ENCODE peak calls at places on chromosomes 7 and 10, in five cellular contexts. One of them, this sample, is unnamed.

GRCh38 chr7:97819161-97819560 is 53.0 kb downstream of the ASNS start:
- DNase-seq in heart left ventricle: no peak
- DNase-seq in fibroblast of pulmonary artery: no peak
- DNase-seq in NB4: peak
- DNase-seq in Calu3: no peak
- DNase-seq in this sample: no peak

GRCh38 chr10:79084012-79084971 is 15.5 kb downstream of the ZMIZ1 start:
- DNase-seq in heart left ventricle: peak
- DNase-seq in fibroblast of pulmonary artery: peak
- DNase-seq in NB4: peak
- DNase-seq in Calu3: peak
- DNase-seq in this sample: peak

GRCh38 chr7:128247640-128248194 is 6.6 kb downstream of the LEP start:
- DNase-seq in heart left ventricle: no peak
- DNase-seq in fibroblast of pulmonary artery: peak
- DNase-seq in NB4: peak
- DNase-seq in Calu3: peak
- DNase-seq in this sample: no peak

GRCh38 chr7:2224934-2225333 is 7.8 kb downstream of the MAD1L1 start:
- DNase-seq in heart left ventricle: no peak
- DNase-seq in fibroblast of pulmonary artery: no peak
- DNase-seq in NB4: no peak
- DNase-seq in Calu3: peak
- DNase-seq in this sample: no peak

GRCh38 chr7:31815796-31816195 is 128.8 kb downstream of the PPP1R17 start:
- DNase-seq in heart left ventricle: no peak
- DNase-seq in fibroblast of pulmonary artery: no peak
- DNase-seq in NB4: no peak
- DNase-seq in Calu3: peak
- DNase-seq in this sample: no peak

GRCh38 chr7:125602441-125602840 is 672.8 kb upstream of the POT1 start:
- DNase-seq in heart left ventricle: no peak
- DNase-seq in fibroblast of pulmonary artery: no peak
- DNase-seq in NB4: no peak
- DNase-seq in Calu3: no peak
- DNase-seq in this sample: no peak

GRCh38 chr10:63711866-63712716 is 190.9 kb downstream of the REEP3 start:
- DNase-seq in heart left ventricle: peak
- DNase-seq in fibroblast of pulmonary artery: peak
- DNase-seq in NB4: no peak
- DNase-seq in Calu3: peak
- DNase-seq in this sample: no peak

GRCh38 chr7:30988346-30989005 is 24.7 kb downstream of the GHRHR start:
- DNase-seq in heart left ventricle: peak
- DNase-seq in fibroblast of pulmonary artery: peak
- DNase-seq in NB4: peak
- DNase-seq in Calu3: peak
- DNase-seq in this sample: no peak

GRCh38 chr10:29634764-29635625 is at the start of gene SVIL:
- DNase-seq in heart left ventricle: peak
- DNase-seq in fibroblast of pulmonary artery: peak
- DNase-seq in NB4: peak
- DNase-seq in Calu3: no peak
- DNase-seq in this sample: no peak

GRCh38 chr7:150322114-150322832 is 882 bp upstream of the LRRC61 start:
- DNase-seq in heart left ventricle: no peak
- DNase-seq in fibroblast of pulmonary artery: no peak
- DNase-seq in NB4: no peak
- DNase-seq in Calu3: no peak
- DNase-seq in this sample: no peak

GRCh38 chr10:76086571-76087260 is 655.3 kb downstream of the LRMDA start:
- DNase-seq in heart left ventricle: peak
- DNase-seq in fibroblast of pulmonary artery: peak
- DNase-seq in NB4: peak
- DNase-seq in Calu3: peak
- DNase-seq in this sample: no peak
- TF ChIP-seq CTCF in heart left ventricle: no peak
- TF ChIP-seq CTCF in fibroblast of pulmonary artery: peak
- TF ChIP-seq CTCF in NB4: peak
- TF ChIP-seq CTCF in Calu3: peak
- TF ChIP-seq CTCF in this sample: peak

GRCh38 chr7:124032369-124033092 is at the start of gene TMEM229A:
- DNase-seq in heart left ventricle: peak
- DNase-seq in fibroblast of pulmonary artery: peak
- DNase-seq in NB4: no peak
- DNase-seq in Calu3: peak
- DNase-seq in this sample: peak
- TF ChIP-seq CTCF in heart left ventricle: no peak
- TF ChIP-seq CTCF in fibroblast of pulmonary artery: no peak
- TF ChIP-seq CTCF in NB4: no peak
- TF ChIP-seq CTCF in Calu3: no peak
- TF ChIP-seq CTCF in this sample: peak

GRCh38 chr10:26445411-26446031 is 7.4 kb downstream of the APBB1IP start:
- DNase-seq in heart left ventricle: no peak
- DNase-seq in fibroblast of pulmonary artery: no peak
- DNase-seq in NB4: no peak
- DNase-seq in Calu3: no peak
- DNase-seq in this sample: no peak
- TF ChIP-seq CTCF in heart left ventricle: no peak
- TF ChIP-seq CTCF in fibroblast of pulmonary artery: no peak
- TF ChIP-seq CTCF in NB4: no peak
- TF ChIP-seq CTCF in Calu3: no peak
- TF ChIP-seq CTCF in this sample: no peak

GRCh38 chr7:143002106-143002505 is 24.8 kb downstream of the OR9A2 start:
- DNase-seq in heart left ventricle: no peak
- DNase-seq in fibroblast of pulmonary artery: peak
- DNase-seq in NB4: peak
- DNase-seq in Calu3: peak
- DNase-seq in this sample: no peak
- TF ChIP-seq CTCF in heart left ventricle: no peak
- TF ChIP-seq CTCF in fibroblast of pulmonary artery: peak
- TF ChIP-seq CTCF in NB4: no peak
- TF ChIP-seq CTCF in Calu3: no peak
- TF ChIP-seq CTCF in this sample: peak

GRCh38 chr7:88835147-88835728 is 39.7 kb upstream of the TEX47 start:
- DNase-seq in heart left ventricle: no peak
- DNase-seq in fibroblast of pulmonary artery: peak
- DNase-seq in NB4: peak
- DNase-seq in Calu3: peak
- DNase-seq in this sample: peak
- TF ChIP-seq CTCF in heart left ventricle: no peak
- TF ChIP-seq CTCF in fibroblast of pulmonary artery: peak
- TF ChIP-seq CTCF in NB4: peak
- TF ChIP-seq CTCF in Calu3: no peak
- TF ChIP-seq CTCF in this sample: peak

GRCh38 chr10:25280076-25280475 is 105.3 kb downstream of the GPR158 start:
- DNase-seq in heart left ventricle: no peak
- DNase-seq in fibroblast of pulmonary artery: no peak
- DNase-seq in NB4: no peak
- DNase-seq in Calu3: no peak
- DNase-seq in this sample: no peak

GRCh38 chr10:25278180-25278579 is 103.4 kb downstream of the GPR158 start:
- DNase-seq in heart left ventricle: no peak
- DNase-seq in fibroblast of pulmonary artery: no peak
- DNase-seq in NB4: no peak
- DNase-seq in Calu3: no peak
- DNase-seq in this sample: no peak
- TF ChIP-seq CTCF in heart left ventricle: no peak
- TF ChIP-seq CTCF in fibroblast of pulmonary artery: no peak
- TF ChIP-seq CTCF in NB4: no peak
- TF ChIP-seq CTCF in Calu3: no peak
- TF ChIP-seq CTCF in this sample: no peak

DNA sequence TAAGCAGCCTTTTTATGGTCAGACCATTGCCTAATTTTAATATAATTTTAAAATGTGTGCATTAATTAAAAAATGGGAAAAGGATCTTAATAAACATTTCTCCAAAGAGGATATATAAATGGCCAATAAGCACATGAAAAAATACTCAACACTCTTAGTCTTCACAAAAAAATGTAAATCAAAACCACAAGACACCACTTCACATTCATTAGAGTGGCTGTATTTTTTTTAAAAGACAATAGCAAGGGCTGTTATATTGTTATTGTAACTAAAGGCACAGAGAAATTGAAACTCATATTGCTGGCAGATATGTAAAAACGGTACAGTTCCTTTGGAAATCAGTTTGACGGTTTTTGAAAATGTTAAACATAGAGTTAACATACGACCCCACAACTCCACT is 3.2 kb upstream of the CROT start:
- DNase-seq in heart left ventricle: no peak
- DNase-seq in fibroblast of pulmonary artery: no peak
- DNase-seq in NB4: no peak
- DNase-seq in Calu3: no peak
- DNase-seq in this sample: no peak
- TF ChIP-seq CTCF in heart left ventricle: no peak
- TF ChIP-seq CTCF in fibroblast of pulmonary artery: no peak
- TF ChIP-seq CTCF in NB4: no peak
- TF ChIP-seq CTCF in Calu3: no peak
- TF ChIP-seq CTCF in this sample: no peak

GRCh38 chr10:43265799-43266721 is 805 bp downstream of the RASGEF1A start:
- DNase-seq in heart left ventricle: no peak
- DNase-seq in fibroblast of pulmonary artery: no peak
- DNase-seq in NB4: peak
- DNase-seq in Calu3: peak
- DNase-seq in this sample: no peak
- TF ChIP-seq CTCF in heart left ventricle: peak
- TF ChIP-seq CTCF in fibroblast of pulmonary artery: peak
- TF ChIP-seq CTCF in NB4: no peak
- TF ChIP-seq CTCF in Calu3: peak
- TF ChIP-seq CTCF in this sample: no peak

GRCh38 chr10:13386021-13386420 is 37.9 kb upstream of the SEPHS1 start:
- DNase-seq in heart left ventricle: no peak
- DNase-seq in fibroblast of pulmonary artery: no peak
- DNase-seq in NB4: no peak
- DNase-seq in Calu3: no peak
- DNase-seq in this sample: no peak
- TF ChIP-seq CTCF in heart left ventricle: no peak
- TF ChIP-seq CTCF in fibroblast of pulmonary artery: no peak
- TF ChIP-seq CTCF in NB4: no peak
- TF ChIP-seq CTCF in Calu3: no peak
- TF ChIP-seq CTCF in this sample: no peak

DNA sequence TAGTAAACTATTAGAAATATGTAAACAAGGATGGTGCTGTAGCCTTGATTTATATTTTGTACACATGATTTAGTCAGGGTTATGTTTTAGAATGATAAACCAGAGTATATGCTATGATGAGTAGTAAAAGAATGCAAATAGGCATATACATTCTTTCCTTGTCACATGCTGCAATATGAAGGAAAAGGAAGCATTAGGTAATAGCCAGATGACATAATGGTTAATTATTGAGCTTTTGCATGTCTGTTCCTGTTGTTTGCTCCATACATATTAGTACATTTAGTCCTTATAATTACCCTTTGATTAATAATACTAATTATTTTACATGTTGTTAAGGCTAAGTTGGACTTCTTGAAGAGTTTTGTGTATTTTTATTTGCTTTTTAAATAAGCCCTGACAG is 68.2 kb downstream of the PHTF2 start:
- DNase-seq in heart left ventricle: no peak
- DNase-seq in fibroblast of pulmonary artery: peak
- DNase-seq in NB4: peak
- DNase-seq in Calu3: no peak
- DNase-seq in this sample: no peak
- TF ChIP-seq CTCF in heart left ventricle: no peak
- TF ChIP-seq CTCF in fibroblast of pulmonary artery: no peak
- TF ChIP-seq CTCF in NB4: no peak
- TF ChIP-seq CTCF in Calu3: no peak
- TF ChIP-seq CTCF in this sample: no peak